ENCODE peak calls at places on chromosomes 7 and 10, in seven cellular contexts. One of them, this sample, is unnamed.

GRCh38 chr7:74061840-74062539 is 21.6 kb upstream of the LIMK1 start:
- DNase-seq in left cardiac atrium: peak
- DNase-seq in Panc1: peak
- DNase-seq in stimulated activated CD4-positive, alpha-beta T cell treated with anti-CD3 and anti-CD28 coated beads, Interleukin-4, amount 100 ng/mL, for 1 hour: peak
- DNase-seq in T-helper 2 cell: peak
- DNase-seq in lung: peak
- DNase-seq in fibroblast of mammary gland: peak
- DNase-seq in this sample: peak

GRCh38 chr10:93463723-93464511 is 18.2 kb downstream of the MYOF start:
- DNase-seq in left cardiac atrium: peak
- DNase-seq in Panc1: no peak
- DNase-seq in stimulated activated CD4-positive, alpha-beta T cell treated with anti-CD3 and anti-CD28 coated beads, Interleukin-4, amount 100 ng/mL, for 1 hour: no peak
- DNase-seq in T-helper 2 cell: no peak
- DNase-seq in lung: no peak
- DNase-seq in fibroblast of mammary gland: peak
- DNase-seq in this sample: peak

GRCh38 chr7:151245360-151246160 is 2.9 kb downstream of the SMARCD3 start:
- DNase-seq in left cardiac atrium: peak
- DNase-seq in Panc1: no peak
- DNase-seq in stimulated activated CD4-positive, alpha-beta T cell treated with anti-CD3 and anti-CD28 coated beads, Interleukin-4, amount 100 ng/mL, for 1 hour: peak
- DNase-seq in T-helper 2 cell: peak
- DNase-seq in lung: no peak
- DNase-seq in fibroblast of mammary gland: no peak
- DNase-seq in this sample: peak

GRCh38 chr7:76031964-76032363 is 15.8 kb downstream of the STYXL1 start:
- DNase-seq in left cardiac atrium: no peak
- DNase-seq in Panc1: no peak
- DNase-seq in stimulated activated CD4-positive, alpha-beta T cell treated with anti-CD3 and anti-CD28 coated beads, Interleukin-4, amount 100 ng/mL, for 1 hour: no peak
- DNase-seq in T-helper 2 cell: no peak
- DNase-seq in lung: no peak
- DNase-seq in fibroblast of mammary gland: no peak
- DNase-seq in this sample: no peak

GRCh38 chr7:92352009-92352408 is 95.3 kb upstream of the GATAD1 start:
- DNase-seq in left cardiac atrium: no peak
- DNase-seq in Panc1: no peak
- DNase-seq in stimulated activated CD4-positive, alpha-beta T cell treated with anti-CD3 and anti-CD28 coated beads, Interleukin-4, amount 100 ng/mL, for 1 hour: no peak
- DNase-seq in T-helper 2 cell: no peak
- DNase-seq in lung: no peak
- DNase-seq in fibroblast of mammary gland: no peak
- DNase-seq in this sample: no peak

GRCh38 chr10:125441151-125441550 is 241.8 kb downstream of the TEX36 start:
- DNase-seq in left cardiac atrium: no peak
- DNase-seq in Panc1: no peak
- DNase-seq in stimulated activated CD4-positive, alpha-beta T cell treated with anti-CD3 and anti-CD28 coated beads, Interleukin-4, amount 100 ng/mL, for 1 hour: no peak
- DNase-seq in T-helper 2 cell: no peak
- DNase-seq in lung: no peak
- DNase-seq in fibroblast of mammary gland: peak
- DNase-seq in this sample: peak

GRCh38 chr7:152313879-152314604 is 121.8 kb downstream of the KMT2C start:
- DNase-seq in left cardiac atrium: no peak
- DNase-seq in Panc1: peak
- DNase-seq in stimulated activated CD4-positive, alpha-beta T cell treated with anti-CD3 and anti-CD28 coated beads, Interleukin-4, amount 100 ng/mL, for 1 hour: no peak
- DNase-seq in T-helper 2 cell: peak
- DNase-seq in lung: peak
- DNase-seq in fibroblast of mammary gland: peak
- DNase-seq in this sample: peak

GRCh38 chr7:2775785-2776184 is 68.3 kb downstream of the GNA12 start:
- DNase-seq in left cardiac atrium: no peak
- DNase-seq in Panc1: no peak
- DNase-seq in stimulated activated CD4-positive, alpha-beta T cell treated with anti-CD3 and anti-CD28 coated beads, Interleukin-4, amount 100 ng/mL, for 1 hour: no peak
- DNase-seq in T-helper 2 cell: no peak
- DNase-seq in lung: no peak
- DNase-seq in fibroblast of mammary gland: no peak
- DNase-seq in this sample: no peak

GRCh38 chr10:13056461-13057077 is 43.4 kb upstream of the OPTN start:
- DNase-seq in left cardiac atrium: no peak
- DNase-seq in Panc1: no peak
- DNase-seq in stimulated activated CD4-positive, alpha-beta T cell treated with anti-CD3 and anti-CD28 coated beads, Interleukin-4, amount 100 ng/mL, for 1 hour: no peak
- DNase-seq in T-helper 2 cell: no peak
- DNase-seq in lung: no peak
- DNase-seq in fibroblast of mammary gland: peak
- DNase-seq in this sample: peak

GRCh38 chr7:99679400-99680191 is at the start of gene CYP3A5:
- DNase-seq in left cardiac atrium: no peak
- DNase-seq in Panc1: no peak
- DNase-seq in stimulated activated CD4-positive, alpha-beta T cell treated with anti-CD3 and anti-CD28 coated beads, Interleukin-4, amount 100 ng/mL, for 1 hour: no peak
- DNase-seq in T-helper 2 cell: no peak
- DNase-seq in lung: no peak
- DNase-seq in fibroblast of mammary gland: peak
- DNase-seq in this sample: peak

GRCh38 chr7:139735466-139735865 is 42.3 kb downstream of the HIPK2 start:
- DNase-seq in left cardiac atrium: no peak
- DNase-seq in Panc1: no peak
- DNase-seq in stimulated activated CD4-positive, alpha-beta T cell treated with anti-CD3 and anti-CD28 coated beads, Interleukin-4, amount 100 ng/mL, for 1 hour: no peak
- DNase-seq in T-helper 2 cell: no peak
- DNase-seq in lung: no peak
- DNase-seq in fibroblast of mammary gland: no peak
- DNase-seq in this sample: no peak

GRCh38 chr7:104231054-104232046 is 23.5 kb upstream of the ORC5 start:
- DNase-seq in left cardiac atrium: peak
- DNase-seq in Panc1: peak
- DNase-seq in stimulated activated CD4-positive, alpha-beta T cell treated with anti-CD3 and anti-CD28 coated beads, Interleukin-4, amount 100 ng/mL, for 1 hour: peak
- DNase-seq in T-helper 2 cell: peak
- DNase-seq in lung: no peak
- DNase-seq in fibroblast of mammary gland: peak
- DNase-seq in this sample: peak

GRCh38 chr7:149564340-149565095 is 66.9 kb upstream of the ZNF746 start:
- DNase-seq in left cardiac atrium: no peak
- DNase-seq in Panc1: no peak
- DNase-seq in stimulated activated CD4-positive, alpha-beta T cell treated with anti-CD3 and anti-CD28 coated beads, Interleukin-4, amount 100 ng/mL, for 1 hour: no peak
- DNase-seq in T-helper 2 cell: no peak
- DNase-seq in lung: no peak
- DNase-seq in fibroblast of mammary gland: no peak
- DNase-seq in this sample: no peak

GRCh38 chr10:70513848-70514309 is 35.3 kb downstream of the PALD1 start:
- DNase-seq in left cardiac atrium: no peak
- DNase-seq in Panc1: no peak
- DNase-seq in stimulated activated CD4-positive, alpha-beta T cell treated with anti-CD3 and anti-CD28 coated beads, Interleukin-4, amount 100 ng/mL, for 1 hour: peak
- DNase-seq in T-helper 2 cell: no peak
- DNase-seq in lung: no peak
- DNase-seq in fibroblast of mammary gland: no peak
- DNase-seq in this sample: no peak

GRCh38 chr10:7417103-7417623 is 6.3 kb upstream of the SFMBT2 start:
- DNase-seq in left cardiac atrium: no peak
- DNase-seq in Panc1: no peak
- DNase-seq in stimulated activated CD4-positive, alpha-beta T cell treated with anti-CD3 and anti-CD28 coated beads, Interleukin-4, amount 100 ng/mL, for 1 hour: no peak
- DNase-seq in T-helper 2 cell: peak
- DNase-seq in lung: no peak
- DNase-seq in fibroblast of mammary gland: peak
- DNase-seq in this sample: peak

GRCh38 chr7:100396421-100396982 is 23.2 kb downstream of the PILRA start:
- DNase-seq in left cardiac atrium: no peak
- DNase-seq in Panc1: no peak
- DNase-seq in stimulated activated CD4-positive, alpha-beta T cell treated with anti-CD3 and anti-CD28 coated beads, Interleukin-4, amount 100 ng/mL, for 1 hour: no peak
- DNase-seq in T-helper 2 cell: peak
- DNase-seq in lung: no peak
- DNase-seq in fibroblast of mammary gland: no peak
- DNase-seq in this sample: no peak

GRCh38 chr7:72386152-72386551 is 26.0 kb downstream of the CALN1 start:
- DNase-seq in left cardiac atrium: no peak
- DNase-seq in Panc1: no peak
- DNase-seq in stimulated activated CD4-positive, alpha-beta T cell treated with anti-CD3 and anti-CD28 coated beads, Interleukin-4, amount 100 ng/mL, for 1 hour: no peak
- DNase-seq in T-helper 2 cell: no peak
- DNase-seq in lung: no peak
- DNase-seq in fibroblast of mammary gland: no peak
- DNase-seq in this sample: no peak

This sample was measured in AG08395.